ENCODE peak calls at places on chromosome 4, in nine cellular contexts. E is astrocyte, C is mesothelial cell of epicardium, G is DND-41, D is uterus, V is brain microvascular endothelial cell, P is GM06990, L is stomach, T is heart left ventricle. N is an unnamed sample.

GRCh38 chr4:126568652-126569580 is 1063.8 kb upstream of the INTU start:
- DNase-seq in E (peak), C (no peak), G (no peak), D (no peak), V (no peak), P (no peak), L (no peak), T (no peak), N (no peak)

GRCh38 chr4:56424697-56425514 is 10.5 kb downstream of the PPAT start:
- DNase-seq in E (no peak), C (no peak), G (no peak), D (no peak), V (peak), P (no peak), L (peak), T (no peak), N (peak)

GRCh38 chr4:15010038-15010585 is 7.8 kb downstream of the CPEB2 start:
- DNase-seq in E (no peak), C (no peak), G (no peak), D (no peak), V (no peak), P (no peak), L (no peak), T (no peak), N (no peak)

GRCh38 chr4:15198070-15198727 is 195.9 kb downstream of the CPEB2 start:
- DNase-seq in E (peak), C (no peak), G (no peak), D (no peak), V (peak), P (no peak), L (no peak), T (no peak), N (no peak)

GRCh38 chr4:3440011-3440410 is 1.8 kb upstream of the HGFAC start:
- DNase-seq in E (no peak), C (no peak), G (no peak), D (no peak), V (no peak), P (no peak), L (no peak), T (no peak), N (no peak)

GRCh38 chr4:176383273-176384077 is 63.7 kb downstream of the SPCS3 start:
- DNase-seq in E (peak), C (no peak), G (no peak), D (no peak), V (peak), P (no peak), L (no peak), T (no peak), N (no peak)

GRCh38 chr4:2977116-2978097 is 14.0 kb downstream of the GRK4 start:
- DNase-seq in E (peak), C (no peak), G (no peak), D (no peak), V (peak), P (no peak), L (no peak), T (no peak), N (no peak)

GRCh38 chr4:151485541-151486131 is 76.7 kb downstream of the FHIP1A start:
- DNase-seq in E (peak), C (no peak), G (no peak), D (no peak), V (no peak), P (no peak), L (no peak), T (no peak), N (no peak)

GRCh38 chr4:153555730-153556440 is 89.7 kb downstream of the TMEM131L start:
- DNase-seq in E (peak), C (peak), G (no peak), D (peak), V (peak), P (no peak), L (peak), T (peak), N (no peak)

GRCh38 chr4:38424171-38424871 is 239.7 kb upstream of the KLF3 start:
- DNase-seq in E (no peak), C (no peak), G (no peak), D (no peak), V (no peak), P (no peak), L (peak), T (peak), N (no peak)
- TF ChIP-seq CTCF in E (no peak), C (no peak), G (no peak), D (no peak), V (no peak), P (no peak), L (no peak), T (no peak), N (no peak)

DNA sequence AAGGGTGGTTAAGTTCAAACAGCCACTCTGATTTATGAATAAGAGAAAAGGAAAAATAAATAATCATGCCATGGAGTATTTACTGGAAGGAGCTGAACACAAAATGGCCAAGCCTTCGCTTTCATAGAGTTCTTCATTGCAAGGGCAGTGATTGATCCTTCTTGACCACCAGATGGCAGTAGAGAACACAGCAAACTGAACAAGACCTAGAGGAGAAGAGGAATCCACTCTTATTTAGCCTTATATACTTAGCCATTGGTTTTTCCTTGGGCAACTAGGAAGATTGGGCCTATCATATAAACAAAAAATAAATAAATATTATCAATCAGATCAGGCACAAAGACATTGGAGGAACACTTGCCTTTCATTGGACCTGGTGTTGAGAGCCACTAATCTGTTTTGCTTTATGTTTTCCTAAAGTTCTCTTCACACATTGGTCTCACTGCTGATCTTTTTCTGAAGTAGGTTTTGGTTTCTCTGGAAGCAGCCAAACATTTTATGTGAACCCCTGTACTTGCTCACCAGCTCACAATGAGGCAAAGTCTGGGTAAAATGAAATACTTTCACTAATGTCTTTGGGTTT is 58.0 kb upstream of the PARM1 start:
- DNase-seq in E (peak), C (no peak), G (peak), D (no peak), V (peak), P (peak), L (peak), T (no peak), N (peak)
- TF ChIP-seq CTCF in E (peak), C (peak), G (peak), D (peak), V (peak), P (peak), L (no peak), T (peak), N (peak)

GRCh38 chr4:173318648-173319211 is 15.4 kb downstream of the HMGB2 start:
- DNase-seq in E (peak), C (no peak), G (no peak), D (no peak), V (no peak), P (peak), L (no peak), T (no peak), N (no peak)

GRCh38 chr4:173316060-173316459 is 18.1 kb downstream of the HMGB2 start:
- DNase-seq in E (no peak), C (no peak), G (no peak), D (no peak), V (no peak), P (no peak), L (no peak), T (no peak), N (no peak)

GRCh38 chr4:173314715-173315114 is 19.4 kb downstream of the HMGB2 start:
- DNase-seq in E (no peak), C (no peak), G (no peak), D (no peak), V (no peak), P (no peak), L (no peak), T (no peak), N (no peak)

GRCh38 chr4:173319696-173320095 is 14.5 kb downstream of the HMGB2 start:
- DNase-seq in E (no peak), C (no peak), G (no peak), D (no peak), V (no peak), P (no peak), L (no peak), T (no peak), N (no peak)

GRCh38 chr4:173317003-173317402 is 17.2 kb downstream of the HMGB2 start:
- DNase-seq in E (no peak), C (no peak), G (peak), D (no peak), V (no peak), P (no peak), L (no peak), T (no peak), N (peak)
- TF ChIP-seq CTCF in E (no peak), C (no peak), G (peak), D (no peak), V (peak), P (peak), L (no peak), T (no peak), N (no peak)

GRCh38 chr4:98745372-98745771 is 87.0 kb upstream of the TSPAN5 start:
- DNase-seq in E (no peak), C (no peak), G (no peak), D (no peak), V (peak), P (no peak), L (no peak), T (no peak), N (peak)
- TF ChIP-seq CTCF in E (no peak), C (no peak), G (no peak), D (no peak), V (peak), P (peak), L (no peak), T (peak), N (peak)

DNA sequence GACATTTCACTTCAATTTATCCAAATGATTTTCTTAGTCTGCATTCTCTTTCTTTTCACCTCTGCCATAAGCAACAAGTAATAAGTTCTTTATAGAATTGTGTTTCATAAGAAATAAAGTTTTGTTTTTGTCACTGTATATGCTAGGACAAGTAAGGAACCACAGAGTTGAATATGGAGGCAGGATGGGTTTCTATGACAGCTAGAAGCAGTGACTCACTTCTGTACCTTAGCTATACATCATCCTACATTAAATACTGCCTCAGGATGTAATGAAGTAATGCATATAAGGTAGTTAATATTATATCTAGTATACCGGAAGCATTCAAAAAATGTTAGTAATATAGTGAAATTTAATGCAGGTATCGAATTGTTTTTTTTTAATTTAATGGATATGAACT is 128.0 kb downstream of the PPA2 start:
- DNase-seq in E (no peak), C (no peak), G (no peak), D (no peak), V (no peak), P (no peak), L (no peak), T (no peak), N (no peak)
- TF ChIP-seq CTCF in E (no peak), C (no peak), G (no peak), D (no peak), V (no peak), P (no peak), L (no peak), T (no peak), N (no peak)